ENCODE peak calls at places on chromosomes 4 and X, in nine cellular contexts. One of them, this sample, is unnamed.
A peak's percentile ranks its signal among the peaks of the same experiment; 100 is the strongest.

GRCh38 chr4:19285146-19285545 is 966.6 kb upstream of the SLIT2 start:
- DNase-seq in cardiac fibroblast: peak; percentile 10
- DNase-seq in Calu3: no peak
- DNase-seq in SW480: no peak
- DNase-seq in activated B cell treated with CpG ODN at 0.5 μM for 24 hours: no peak
- DNase-seq in lower lobe of right lung: no peak
- DNase-seq in T-cell: no peak
- DNase-seq in GM19239: no peak
- DNase-seq in H9: no peak
- DNase-seq in this sample: no peak

GRCh38 chrX:21056636-21057035 is 317.6 kb upstream of the CNKSR2 start:
- DNase-seq in activated B cell treated with CpG ODN at 0.5 μM for 24 hours: no peak
- DNase-seq in SW480: no peak
- DNase-seq in T-cell: no peak
- DNase-seq in H9: no peak
- DNase-seq in Calu3: no peak
- DNase-seq in lower lobe of right lung: no peak
- DNase-seq in cardiac fibroblast: no peak
- DNase-seq in GM19239: no peak
- DNase-seq in this sample: no peak

GRCh38 chrX:119518371-119518770 is 46.8 kb downstream of the STEEP1 start:
- DNase-seq in H9: no peak
- DNase-seq in activated B cell treated with CpG ODN at 0.5 μM for 24 hours: no peak
- DNase-seq in SW480: no peak
- DNase-seq in T-cell: no peak
- DNase-seq in Calu3: no peak
- DNase-seq in lower lobe of right lung: no peak
- DNase-seq in GM19239: no peak
- DNase-seq in cardiac fibroblast: no peak
- DNase-seq in this sample: no peak

GRCh38 chr4:57020467-57021101 is 41.9 kb downstream of the POLR2B start:
- DNase-seq in activated B cell treated with CpG ODN at 0.5 μM for 24 hours: no peak
- DNase-seq in H9: no peak
- DNase-seq in cardiac fibroblast: peak; percentile 86
- DNase-seq in T-cell: no peak
- DNase-seq in GM19239: no peak
- DNase-seq in lower lobe of right lung: no peak
- DNase-seq in SW480: no peak
- DNase-seq in Calu3: no peak
- DNase-seq in this sample: peak; percentile 57

GRCh38 chr4:14308229-14308651 is 680.7 kb upstream of the BOD1L1 start:
- DNase-seq in Calu3: no peak
- DNase-seq in T-cell: no peak
- DNase-seq in activated B cell treated with CpG ODN at 0.5 μM for 24 hours: no peak
- DNase-seq in GM19239: no peak
- DNase-seq in cardiac fibroblast: no peak
- DNase-seq in H9: no peak
- DNase-seq in lower lobe of right lung: no peak
- DNase-seq in SW480: no peak
- DNase-seq in this sample: no peak

GRCh38 chr4:54226399-54227260 is 2.5 kb upstream of the PDGFRA start:
- DNase-seq in lower lobe of right lung: peak; percentile 68
- DNase-seq in T-cell: no peak
- DNase-seq in cardiac fibroblast: peak; percentile 95
- DNase-seq in GM19239: no peak
- DNase-seq in H9: peak; percentile 50
- DNase-seq in SW480: no peak
- DNase-seq in activated B cell treated with CpG ODN at 0.5 μM for 24 hours: no peak
- DNase-seq in Calu3: no peak
- DNase-seq in this sample: no peak

GRCh38 chr4:189837462-189837861 is 103.2 kb upstream of the FRG1 start:
- DNase-seq in GM19239: no peak
- DNase-seq in Calu3: no peak
- DNase-seq in SW480: no peak
- DNase-seq in H9: no peak
- DNase-seq in cardiac fibroblast: no peak
- DNase-seq in activated B cell treated with CpG ODN at 0.5 μM for 24 hours: no peak
- DNase-seq in lower lobe of right lung: no peak
- DNase-seq in T-cell: no peak
- DNase-seq in this sample: no peak

GRCh38 chr4:56134272-56134671 is 185.5 kb downstream of the CEP135 start:
- DNase-seq in activated B cell treated with CpG ODN at 0.5 μM for 24 hours: no peak
- DNase-seq in H9: peak; percentile 30
- DNase-seq in T-cell: no peak
- DNase-seq in lower lobe of right lung: no peak
- DNase-seq in GM19239: no peak
- DNase-seq in SW480: no peak
- DNase-seq in cardiac fibroblast: peak; percentile 97
- DNase-seq in Calu3: peak; percentile 13
- DNase-seq in this sample: peak; percentile 9

GRCh38 chr4:20248155-20248558 is 3.5 kb upstream of the SLIT2 start:
- DNase-seq in Calu3: peak; percentile 19
- DNase-seq in lower lobe of right lung: no peak
- DNase-seq in T-cell: no peak
- DNase-seq in activated B cell treated with CpG ODN at 0.5 μM for 24 hours: no peak
- DNase-seq in GM19239: no peak
- DNase-seq in cardiac fibroblast: peak; percentile 85
- DNase-seq in H9: no peak
- DNase-seq in SW480: peak; percentile 43
- DNase-seq in this sample: peak; percentile 40

GRCh38 chr4:23040539-23040938 is 347.8 kb downstream of the GBA3 start:
- DNase-seq in H9: no peak
- DNase-seq in GM19239: no peak
- DNase-seq in SW480: no peak
- DNase-seq in T-cell: no peak
- DNase-seq in cardiac fibroblast: no peak
- DNase-seq in lower lobe of right lung: no peak
- DNase-seq in activated B cell treated with CpG ODN at 0.5 μM for 24 hours: no peak
- DNase-seq in Calu3: no peak
- DNase-seq in this sample: no peak

GRCh38 chrX:46803140-46803539 is 33.7 kb upstream of the RP2 start:
- DNase-seq in H9: no peak
- DNase-seq in SW480: peak; percentile 18
- DNase-seq in cardiac fibroblast: no peak
- DNase-seq in T-cell: no peak
- DNase-seq in lower lobe of right lung: no peak
- DNase-seq in Calu3: peak; percentile 41
- DNase-seq in activated B cell treated with CpG ODN at 0.5 μM for 24 hours: no peak
- DNase-seq in GM19239: no peak
- DNase-seq in this sample: no peak

GRCh38 chr4:30536231-30536630 is 183.9 kb upstream of the PCDH7 start:
- DNase-seq in H9: no peak
- DNase-seq in lower lobe of right lung: no peak
- DNase-seq in GM19239: no peak
- DNase-seq in Calu3: no peak
- DNase-seq in activated B cell treated with CpG ODN at 0.5 μM for 24 hours: no peak
- DNase-seq in SW480: peak; percentile 5
- DNase-seq in T-cell: no peak
- DNase-seq in cardiac fibroblast: peak; percentile 37
- DNase-seq in this sample: no peak

GRCh38 chrX:24759786-24760185 is 66.1 kb downstream of the POLA1 start:
- DNase-seq in H9: no peak
- DNase-seq in SW480: no peak
- DNase-seq in lower lobe of right lung: no peak
- DNase-seq in activated B cell treated with CpG ODN at 0.5 μM for 24 hours: no peak
- DNase-seq in T-cell: no peak
- DNase-seq in GM19239: no peak
- DNase-seq in cardiac fibroblast: no peak
- DNase-seq in Calu3: no peak
- DNase-seq in this sample: no peak

GRCh38 chr4:94766856-94767255 is 9.1 kb downstream of the BMPR1B start:
- DNase-seq in activated B cell treated with CpG ODN at 0.5 μM for 24 hours: no peak
- DNase-seq in cardiac fibroblast: peak; percentile 10
- DNase-seq in Calu3: no peak
- DNase-seq in T-cell: no peak
- DNase-seq in lower lobe of right lung: no peak
- DNase-seq in GM19239: no peak
- DNase-seq in H9: no peak
- DNase-seq in SW480: peak; percentile 5
- DNase-seq in this sample: no peak

GRCh38 chr4:54742636-54743399 is 85.1 kb downstream of the KIT start:
- DNase-seq in T-cell: no peak
- DNase-seq in cardiac fibroblast: no peak
- DNase-seq in SW480: no peak
- DNase-seq in H9: peak; percentile 40
- DNase-seq in Calu3: no peak
- DNase-seq in lower lobe of right lung: no peak
- DNase-seq in GM19239: no peak
- DNase-seq in activated B cell treated with CpG ODN at 0.5 μM for 24 hours: no peak
- DNase-seq in this sample: no peak

GRCh38 chr4:24511371-24512063 is 72.8 kb downstream of the DHX15 start:
- DNase-seq in T-cell: no peak
- DNase-seq in lower lobe of right lung: no peak
- DNase-seq in SW480: no peak
- DNase-seq in Calu3: no peak
- DNase-seq in activated B cell treated with CpG ODN at 0.5 μM for 24 hours: no peak
- DNase-seq in GM19239: no peak
- DNase-seq in H9: peak; percentile 63
- DNase-seq in cardiac fibroblast: no peak
- DNase-seq in this sample: no peak

GRCh38 chr4:24551492-24552330 is 32.6 kb downstream of the DHX15 start:
- DNase-seq in SW480: no peak
- DNase-seq in lower lobe of right lung: no peak
- DNase-seq in cardiac fibroblast: peak; percentile 48
- DNase-seq in H9: no peak
- DNase-seq in activated B cell treated with CpG ODN at 0.5 μM for 24 hours: no peak
- DNase-seq in T-cell: no peak
- DNase-seq in Calu3: no peak
- DNase-seq in GM19239: no peak
- DNase-seq in this sample: no peak

GRCh38 chr4:82753238-82753637 is 45.4 kb downstream of the SCD5 start:
- DNase-seq in GM19239: no peak
- DNase-seq in T-cell: no peak
- DNase-seq in cardiac fibroblast: no peak
- DNase-seq in activated B cell treated with CpG ODN at 0.5 μM for 24 hours: no peak
- DNase-seq in lower lobe of right lung: no peak
- DNase-seq in H9: no peak
- DNase-seq in SW480: no peak
- DNase-seq in Calu3: no peak
- DNase-seq in this sample: no peak

GRCh38 chrX:21412883-21413282 is 38.7 kb downstream of the CNKSR2 start:
- DNase-seq in Calu3: no peak
- DNase-seq in cardiac fibroblast: no peak
- DNase-seq in activated B cell treated with CpG ODN at 0.5 μM for 24 hours: no peak
- DNase-seq in GM19239: no peak
- DNase-seq in H9: no peak
- DNase-seq in lower lobe of right lung: no peak
- DNase-seq in SW480: no peak
- DNase-seq in T-cell: no peak
- DNase-seq in this sample: no peak

GRCh38 chr4:75745721-75746199 is 21.4 kb downstream of the USO1 start:
- DNase-seq in lower lobe of right lung: no peak
- DNase-seq in H9: no peak
- DNase-seq in SW480: no peak
- DNase-seq in Calu3: no peak
- DNase-seq in GM19239: no peak
- DNase-seq in cardiac fibroblast: no peak
- DNase-seq in activated B cell treated with CpG ODN at 0.5 μM for 24 hours: no peak
- DNase-seq in T-cell: no peak
- DNase-seq in this sample: no peak

This sample was measured in hepatic stellate cell.